ENCODE peak calls at places on chromosomes 4 and X, in four cellular contexts. W is OCI-LY7, S is NCI-H69, B is mammary epithelial cell. I is an unnamed sample.

GRCh38 chrX:96919672-96920071 is 36.0 kb downstream of the RPA4 start:
- DNase-seq in W (no peak), B (no peak), S (no peak), I (no peak)

GRCh38 chrX:83934220-83934619 is 73.3 kb downstream of the CYLC1 start:
- DNase-seq in W (no peak), S (peak; percentile 4), B (no peak), I (no peak)

GRCh38 chr4:40749717-40750460 is at the start of gene NSUN7:
- DNase-seq in W (peak; percentile 49), B (peak; percentile 5), S (peak; percentile 93), I (no peak)

GRCh38 chr4:170386974-170387373 is 297.2 kb upstream of the AADAT start:
- DNase-seq in W (no peak), B (peak; percentile 40), S (no peak), I (no peak)

GRCh38 chr4:79650217-79650616 is 242.2 kb upstream of the GK2 start:
- DNase-seq in S (peak; percentile 3), W (no peak), B (peak; percentile 1), I (no peak)

GRCh38 chrX:43664258-43664657 is 8.2 kb downstream of the MAOA start:
- DNase-seq in W (no peak), B (no peak), S (no peak), I (no peak)

GRCh38 chr4:26410385-26411293 is 79.6 kb downstream of the CCKAR start:
- DNase-seq in W (peak; percentile 65), S (peak; percentile 47), B (peak; percentile 42), I (no peak)

GRCh38 chrX:63525491-63525890 is 174.4 kb upstream of the SPIN4 start:
- DNase-seq in W (no peak), S (no peak), B (no peak), I (no peak)

GRCh38 chr4:26094076-26094475 is 180.1 kb downstream of the SMIM20 start:
- DNase-seq in W (no peak), B (no peak), S (no peak), I (no peak)

GRCh38 chr4:108010167-108010566 is 20.5 kb downstream of the HADH start:
- DNase-seq in W (no peak), B (no peak), S (no peak), I (no peak)

GRCh38 chr4:69617083-69617694 is 22.3 kb downstream of the UGT2A2 start:
- DNase-seq in B (peak; percentile 27), S (peak; percentile 27), W (peak; percentile 7), I (peak; percentile 1)

GRCh38 chr4:36027203-36027602 is 217.1 kb downstream of the ARAP2 start:
- DNase-seq in S (no peak), B (no peak), W (no peak), I (no peak)

GRCh38 chr4:185322805-185323204 is 72.9 kb downstream of the LRP2BP start:
- DNase-seq in W (no peak), S (no peak), B (no peak), I (no peak)

GRCh38 chr4:169345207-169345788 is 74.5 kb upstream of the SH3RF1 start:
- DNase-seq in B (peak; percentile 92), S (peak; percentile 65), W (no peak), I (peak; percentile 40)

GRCh38 chr4:80045831-80046230 is 27.2 kb downstream of the ANTXR2 start:
- DNase-seq in B (peak; percentile 6), S (no peak), W (no peak), I (no peak)

GRCh38 chrX:119516157-119516702 is 48.0 kb downstream of the SLC25A5 start:
- DNase-seq in W (peak; percentile 83), B (peak; percentile 29), S (peak; percentile 71), I (no peak)

GRCh38 chr4:98470831-98471230 is 187.6 kb downstream of the TSPAN5 start:
- DNase-seq in B (no peak), S (no peak), W (no peak), I (no peak)

GRCh38 chr4:78870056-78870455 is 69.2 kb downstream of the PAQR3 start:
- DNase-seq in W (no peak), S (no peak), B (peak; percentile 8), I (no peak)

GRCh38 chr4:77072195-77072753 is 3.5 kb downstream of the CCNI start:
- DNase-seq in B (peak; percentile 83), W (peak; percentile 35), S (peak; percentile 11), I (peak; percentile 73)

GRCh38 chr4:117941611-117942010 is 92.7 kb upstream of the NDST3 start:
- DNase-seq in B (no peak), S (peak; percentile 4), W (no peak), I (no peak)